ENCODE peak calls at places on chromosomes 5 and 9, in ten cellular contexts. C, L, F, W, E, A, O, P, Z and B are unnamed samples.

GRCh38 chr9:119280740-119281485 is 88.3 kb downstream of the BRINP1 start:
- DNase-seq in C (no peak), L (no peak), F (no peak), W (no peak), E (no peak), A (no peak), O (no peak), P (no peak), Z (no peak), B (no peak)

GRCh38 chr9:93091453-93092081 is 4.5 kb upstream of the CARD19 start:
- DNase-seq in C (no peak), L (peak), F (no peak), W (no peak), E (no peak), A (no peak), O (peak), P (peak), Z (peak), B (peak)

GRCh38 chr5:40475546-40475945 is 204.2 kb upstream of the PTGER4 start:
- DNase-seq in C (no peak), L (no peak), F (no peak), W (no peak), E (no peak), A (no peak), O (no peak), P (no peak), Z (no peak), B (no peak)

GRCh38 chr9:1726993-1727759 is 288.0 kb upstream of the SMARCA2 start:
- DNase-seq in C (no peak), L (no peak), F (peak), W (peak), E (no peak), A (no peak), O (peak), P (no peak), Z (no peak), B (no peak)

GRCh38 chr5:14581891-14582796 is 552 bp downstream of the OTULINL start:
- DNase-seq in C (peak), L (no peak), F (peak), W (peak), E (peak), A (peak), O (peak), P (peak), Z (peak), B (peak)

GRCh38 chr5:104498281-104498680 is 935.7 kb upstream of the NUDT12 start:
- DNase-seq in C (no peak), L (no peak), F (no peak), W (no peak), E (no peak), A (no peak), O (peak), P (no peak), Z (no peak), B (no peak)

GRCh38 chr5:37071901-37072581 is 177.1 kb downstream of the CPLANE1 start:
- DNase-seq in C (no peak), L (peak), F (no peak), W (no peak), E (no peak), A (no peak), O (peak), P (no peak), Z (no peak), B (peak)

GRCh38 chr9:98108540-98109031 is 10.4 kb downstream of the TRIM14 start:
- DNase-seq in C (no peak), L (no peak), F (no peak), W (no peak), E (no peak), A (peak), O (no peak), P (peak), Z (no peak), B (no peak)

GRCh38 chr5:78345485-78345884 is 14.9 kb upstream of the SCAMP1 start:
- DNase-seq in C (no peak), L (peak), F (no peak), W (no peak), E (no peak), A (no peak), O (peak), P (no peak), Z (no peak), B (peak)

GRCh38 chr5:163509288-163510040 is 4.0 kb downstream of the MAT2B start:
- DNase-seq in C (no peak), L (peak), F (peak), W (peak), E (no peak), A (no peak), O (no peak), P (no peak), Z (no peak), B (peak)

GRCh38 chr5:117487556-117487955 is 912.9 kb upstream of the SEMA6A start:
- DNase-seq in C (no peak), L (no peak), F (no peak), W (no peak), E (no peak), A (no peak), O (no peak), P (no peak), Z (no peak), B (no peak)

GRCh38 chr9:126472931-126473330 is 140.8 kb upstream of the LMX1B start:
- DNase-seq in C (no peak), L (no peak), F (no peak), W (no peak), E (no peak), A (no peak), O (no peak), P (no peak), Z (no peak), B (no peak)

GRCh38 chr5:73433982-73434342 is 14.6 kb downstream of the FOXD1 start:
- DNase-seq in C (no peak), L (no peak), F (no peak), W (no peak), E (no peak), A (no peak), O (no peak), P (no peak), Z (no peak), B (no peak)

GRCh38 chr9:75238311-75238976 is 150.1 kb downstream of the OSTF1 start:
- DNase-seq in C (peak), L (no peak), F (peak), W (peak), E (no peak), A (peak), O (peak), P (peak), Z (no peak), B (peak)

GRCh38 chr5:136511046-136511445 is 145.7 kb upstream of the TRPC7 start:
- DNase-seq in C (no peak), L (no peak), F (no peak), W (no peak), E (no peak), A (no peak), O (peak), P (no peak), Z (no peak), B (no peak)

GRCh38 chr5:153573326-153574033 is 83.0 kb downstream of the GRIA1 start:
- DNase-seq in C (no peak), L (no peak), F (no peak), W (no peak), E (no peak), A (no peak), O (no peak), P (no peak), Z (no peak), B (peak)

GRCh38 chr5:181100121-181101015 is 30.6 kb downstream of the OR2V1 start:
- DNase-seq in C (no peak), L (no peak), F (no peak), W (peak), E (no peak), A (no peak), O (no peak), P (no peak), Z (no peak), B (no peak)

GRCh38 chr9:117412841-117413240 is 2.0 kb downstream of the ASTN2 start:
- DNase-seq in C (peak), L (no peak), F (no peak), W (peak), E (no peak), A (no peak), O (no peak), P (no peak), Z (no peak), B (no peak)

GRCh38 chr5:150112211-150113046 is 26.1 kb upstream of the CSF1R start:
- DNase-seq in C (peak), L (peak), F (peak), W (no peak), E (no peak), A (no peak), O (peak), P (no peak), Z (no peak), B (peak)

GRCh38 chr5:172434246-172434645 is 20.1 kb downstream of the SH3PXD2B start:
- DNase-seq in C (no peak), L (no peak), F (no peak), W (no peak), E (no peak), A (no peak), O (no peak), P (no peak), Z (no peak), B (no peak)

GRCh38 chr9:76330034-76330433 is 64.2 kb downstream of the RFK start:
- DNase-seq in C (no peak), L (no peak), F (no peak), W (no peak), E (no peak), A (no peak), O (no peak), P (no peak), Z (no peak), B (no peak)

GRCh38 chr5:171387970-171388815 is 544 bp downstream of the NPM1 start:
- DNase-seq in C (peak), L (peak), F (peak), W (peak), E (peak), A (peak), O (peak), P (peak), Z (peak), B (peak)

GRCh38 chr5:133749331-133749985 is 137.1 kb upstream of the FSTL4 start:
- DNase-seq in C (no peak), L (no peak), F (no peak), W (no peak), E (no peak), A (no peak), O (no peak), P (no peak), Z (no peak), B (no peak)

GRCh38 chr9:123360161-123361085 is 4.4 kb downstream of the CRB2 start:
- DNase-seq in C (peak), L (no peak), F (peak), W (peak), E (no peak), A (no peak), O (peak), P (no peak), Z (no peak), B (no peak)

GRCh38 chr5:35319231-35320002 is 89.1 kb upstream of the PRLR start:
- DNase-seq in C (no peak), L (peak), F (no peak), W (no peak), E (no peak), A (no peak), O (peak), P (no peak), Z (peak), B (peak)

GRCh38 chr5:113042491-113043243 is 66.1 kb downstream of the DCP2 start:
- DNase-seq in C (no peak), L (no peak), F (no peak), W (no peak), E (no peak), A (no peak), O (no peak), P (no peak), Z (no peak), B (no peak)

GRCh38 chr5:75608886-75609285 is 2.4 kb upstream of the ANKDD1B start:
- DNase-seq in C (no peak), L (no peak), F (no peak), W (no peak), E (no peak), A (no peak), O (no peak), P (no peak), Z (no peak), B (no peak)

GRCh38 chr5:64768358-64769312 is at the start of the genes CWC27 and SREK1IP1:
- DNase-seq in C (peak), L (peak), F (peak), W (peak), E (peak), A (peak), O (peak), P (peak), Z (peak), B (peak)

GRCh38 chr9:21592063-21592338 is 109.9 kb upstream of the IFNE start:
- DNase-seq in C (no peak), L (no peak), F (no peak), W (no peak), E (no peak), A (no peak), O (no peak), P (no peak), Z (no peak), B (no peak)